ENCODE peak calls at places on chromosomes 1 and 21, in five cellular contexts. B is T-cell; J is IMR-90; A is activated T-cell treated with anti-CD3 and anti-CD28 coated beads, Interleukin-2, amount 50 U/mL, for 1 hour; E is breast epithelium. R is an unnamed sample.

GRCh38 chr1:38852780-38853179 is 6.8 kb downstream of the RRAGC start:
- DNase-seq in B (no peak), J (no peak), A (no peak), E (no peak), R (no peak)

GRCh38 chr21:36499578-36500471 is 19.9 kb upstream of the CLDN14 start:
- DNase-seq in B (no peak), J (no peak), A (no peak), E (peak; percentile 86), R (no peak)

GRCh38 chr1:173867141-173867752 is 542 bp downstream of the GAS5 start:
- DNase-seq in B (no peak), J (no peak), A (no peak), E (no peak), R (no peak)

GRCh38 chr1:50929376-50929958 is 30.6 kb downstream of the FAF1 start:
- DNase-seq in B (no peak), J (peak; percentile 59), A (no peak), E (no peak), R (peak; percentile 56)

GRCh38 chr1:8456306-8456912 is 138.5 kb downstream of the SLC45A1 start:
- DNase-seq in B (no peak), J (peak; percentile 82), A (no peak), E (no peak), R (peak; percentile 84)

GRCh38 chr1:97919568-97920261 is 1.1 kb downstream of the DPYD start:
- DNase-seq in B (no peak), J (peak; percentile 53), A (no peak), E (no peak), R (peak; percentile 54)

GRCh38 chr1:57302812-57303607 is 120.8 kb downstream of the DAB1 start:
- DNase-seq in B (no peak), J (no peak), A (no peak), E (no peak), R (no peak)

GRCh38 chr1:68016364-68016763 is 34.1 kb downstream of the DIRAS3 start:
- DNase-seq in B (no peak), J (peak; percentile 34), A (no peak), E (no peak), R (no peak)

GRCh38 chr1:26686795-26687194 is 9.0 kb upstream of the ARID1A start:
- DNase-seq in B (no peak), J (no peak), A (no peak), E (no peak), R (peak; percentile 45)

GRCh38 chr1:50705041-50705440 is 255.0 kb downstream of the FAF1 start:
- DNase-seq in B (no peak), J (peak; percentile 13), A (no peak), E (no peak), R (no peak)

GRCh38 chr21:45636921-45637646 is 6.4 kb upstream of the PCBP3 start:
- DNase-seq in B (no peak), J (no peak), A (no peak), E (no peak), R (no peak)

GRCh38 chr1:173122958-173123852 is 72.5 kb upstream of the TNFSF18 start:
- DNase-seq in B (no peak), J (peak; percentile 95), A (no peak), E (peak; percentile 62), R (peak; percentile 98)

GRCh38 chr1:164733070-164733469 is 174.1 kb downstream of the PBX1 start:
- DNase-seq in B (no peak), J (peak; percentile 80), A (no peak), E (no peak), R (peak; percentile 72)

GRCh38 chr1:228291906-228292608 is 84.2 kb downstream of the OBSCN start:
- DNase-seq in B (no peak), J (no peak), A (no peak), E (no peak), R (no peak)

GRCh38 chr1:81114191-81114590 is 686.5 kb upstream of the ADGRL2 start:
- DNase-seq in B (no peak), J (no peak), A (no peak), E (no peak), R (no peak)

GRCh38 chr1:235943581-235944114 is 76.9 kb upstream of the LYST start:
- DNase-seq in B (no peak), J (peak; percentile 100), A (no peak), E (no peak), R (peak; percentile 98)

GRCh38 chr1:171788696-171789095 is 7.2 kb downstream of the METTL13 start:
- DNase-seq in B (no peak), J (peak; percentile 88), A (no peak), E (no peak), R (no peak)